ENCODE peak calls at places on chromosomes 3 and 15, in nine cellular contexts. X is neural crest cell; L is activated CD8-positive, alpha-beta memory T cell treated with anti-CD3 and anti-CD28 coated beads for 4 hours; Q is EL; H is GM12865; O is effector memory CD8-positive, alpha-beta T cell; R is body of pancreas; M is thoracic aorta; C is HCEC 1CT. S is an unnamed sample.

GRCh38 chr3:86731501-86731901 is 259.4 kb downstream of the VGLL3 start:
- DNase-seq in C (no peak), M (no peak), X (no peak), Q (no peak), R (no peak), H (no peak), O (no peak), L (no peak), S (no peak)

GRCh38 chr15:45314960-45315359 is 62.9 kb downstream of the SLC28A2 start:
- DNase-seq in M (no peak), O (no peak), H (peak), X (peak), L (no peak), C (no peak), Q (peak), R (peak), S (peak)

GRCh38 chr15:63870403-63871209 is 36.9 kb upstream of the HERC1 start:
- DNase-seq in O (no peak), L (no peak), R (no peak), H (no peak), C (peak), Q (peak), M (no peak), X (no peak), S (peak)

GRCh38 chr15:89926158-89926557 is 13.4 kb upstream of the ARPIN start:
- DNase-seq in M (no peak), C (no peak), X (no peak), R (peak), H (no peak), O (no peak), L (no peak), Q (no peak), S (no peak)

GRCh38 chr15:44873103-44873502 is 83.4 kb upstream of the TERB2 start:
- DNase-seq in H (no peak), M (no peak), X (no peak), Q (no peak), O (no peak), L (no peak), R (no peak), C (no peak), S (no peak)

GRCh38 chr15:49225572-49226281 is 55.7 kb downstream of the GALK2 start:
- DNase-seq in O (no peak), X (peak), R (no peak), M (no peak), L (no peak), C (peak), Q (peak), H (no peak), S (peak)

GRCh38 chr15:51869074-51869425 is 39.6 kb downstream of the TMOD3 start:
- DNase-seq in O (no peak), Q (peak), C (peak), R (no peak), H (no peak), M (no peak), L (no peak), X (no peak), S (peak)

GRCh38 chr15:77633913-77634265 is 1.2 kb upstream of the LINGO1 start:
- DNase-seq in Q (no peak), X (no peak), R (no peak), L (no peak), M (no peak), C (no peak), H (no peak), O (no peak), S (no peak)

GRCh38 chr3:156024904-156025303 is 95.5 kb upstream of the KCNAB1 start:
- DNase-seq in H (no peak), R (no peak), L (no peak), M (no peak), X (peak), O (no peak), C (no peak), Q (peak), S (peak)

GRCh38 chr3:65348596-65348995 is 660.8 kb upstream of the ADAMTS9 start:
- DNase-seq in C (peak), L (no peak), M (no peak), Q (peak), R (no peak), H (no peak), O (no peak), X (no peak), S (peak)

GRCh38 chr15:96320703-96321421 is 9.6 kb upstream of the NR2F2 start:
- DNase-seq in L (no peak), C (no peak), M (no peak), R (no peak), O (no peak), H (no peak), X (no peak), Q (no peak), S (peak)

GRCh38 chr15:85312486-85312885 is 67.9 kb upstream of the AKAP13 start:
- DNase-seq in X (no peak), C (no peak), O (no peak), Q (peak), H (peak), L (no peak), R (no peak), M (no peak), S (peak)

GRCh38 chr3:156630081-156630772 is 44.2 kb upstream of the TIPARP start:
- DNase-seq in X (no peak), C (peak), L (no peak), H (no peak), M (no peak), O (no peak), R (no peak), Q (peak), S (peak)

GRCh38 chr15:25684521-25685215 is 178.5 kb downstream of the ATP10A start:
- DNase-seq in L (no peak), H (no peak), R (peak), M (peak), X (no peak), C (no peak), Q (peak), O (no peak), S (peak)

GRCh38 chr3:142962520-142963265 is 781 bp downstream of the PAQR9 start:
- DNase-seq in L (no peak), M (no peak), C (no peak), Q (no peak), O (no peak), H (no peak), R (no peak), X (no peak), S (no peak)

GRCh38 chr3:172859035-172859434 is 108.5 kb downstream of the ECT2 start:
- DNase-seq in Q (peak), R (no peak), O (no peak), H (no peak), M (no peak), X (no peak), C (no peak), L (no peak), S (no peak)

GRCh38 chr3:42498791-42499477 is 3.5 kb upstream of the VIPR1 start:
- DNase-seq in Q (no peak), O (no peak), R (no peak), X (no peak), C (no peak), L (no peak), H (no peak), M (no peak), S (no peak)

GRCh38 chr3:137343283-137343682 is 385.5 kb downstream of the IL20RB start:
- DNase-seq in R (no peak), L (no peak), O (no peak), M (no peak), X (no peak), C (no peak), Q (no peak), H (peak), S (no peak)

GRCh38 chr15:77037475-77038209 is 33.3 kb downstream of the TSPAN3 start:
- DNase-seq in Q (no peak), X (no peak), R (no peak), L (no peak), M (no peak), C (no peak), O (no peak), H (no peak), S (no peak)

GRCh38 chr3:182789371-182789770 is 3.9 kb upstream of the ATP11B start:
- DNase-seq in C (peak), O (no peak), H (peak), M (no peak), Q (peak), X (no peak), R (no peak), L (no peak), S (no peak)

GRCh38 chr15:75204340-75205063 is 2.8 kb downstream of the C15orf39 start:
- DNase-seq in R (peak), X (peak), C (peak), L (peak), H (peak), Q (peak), M (peak), O (peak), S (peak)